ENCODE peak calls at places on chromosomes 16 and 17, in nine cellular contexts. E is pancreas, H is AG04450, J is AG04449, O is testis, L is cardiac muscle cell, W is A549, V is AG10803, B is WERI-Rb-1. S is an unnamed sample.

GRCh38 chr17:35192708-35193107 is 1.5 kb downstream of the SLC35G3 start:
- DNase-seq in E (no peak), H (no peak), J (no peak), O (no peak), L (no peak), W (no peak), V (no peak), B (no peak), S (no peak)

GRCh38 chr16:70476272-70477020 is 22.1 kb downstream of the FCSK start:
- DNase-seq in E (no peak), H (peak; percentile 50), J (peak; percentile 40), O (no peak), L (no peak), W (no peak), V (peak; percentile 77), B (peak; percentile 33), S (no peak)

GRCh38 chr17:47267354-47267828 is 13.8 kb downstream of the ITGB3 start:
- DNase-seq in E (no peak), H (peak; percentile 59), J (no peak), O (no peak), L (no peak), W (peak; percentile 20), V (peak; percentile 89), B (no peak), S (no peak)

GRCh38 chr16:4749700-4750257 is 15.4 kb downstream of the DNAAF8 start:
- DNase-seq in E (no peak), H (no peak), J (no peak), O (no peak), L (no peak), W (no peak), V (no peak), B (no peak), S (peak; percentile 70)

GRCh38 chr17:80229011-80229410 is 8.8 kb downstream of the SLC26A11 start:
- DNase-seq in E (no peak), H (no peak), J (no peak), O (no peak), L (no peak), W (no peak), V (no peak), B (no peak), S (no peak)

GRCh38 chr16:28033870-28034269 is 29.6 kb downstream of the GSG1L start:
- DNase-seq in E (no peak), H (no peak), J (no peak), O (no peak), L (no peak), W (no peak), V (no peak), B (no peak), S (no peak)

GRCh38 chr17:35773129-35773528 is 12.4 kb downstream of the C17orf50 start:
- DNase-seq in E (no peak), H (no peak), J (no peak), O (no peak), L (no peak), W (no peak), V (no peak), B (no peak), S (no peak)

GRCh38 chr16:69113216-69113615 is 7.8 kb downstream of the HAS3 start:
- DNase-seq in E (no peak), H (no peak), J (no peak), O (no peak), L (no peak), W (no peak), V (no peak), B (no peak), S (no peak)

GRCh38 chr17:77535435-77535834 is 394.7 kb downstream of the SEC14L1 start:
- DNase-seq in E (no peak), H (no peak), J (no peak), O (no peak), L (no peak), W (no peak), V (no peak), B (no peak), S (no peak)

GRCh38 chr16:51049276-51049675 is 101.8 kb downstream of the SALL1 start:
- DNase-seq in E (no peak), H (no peak), J (no peak), O (no peak), L (no peak), W (no peak), V (no peak), B (no peak), S (no peak)

GRCh38 chr17:67377727-67378443 is 804 bp downstream of the PITPNC1 start:
- DNase-seq in E (peak; percentile 66), H (no peak), J (no peak), O (peak; percentile 47), L (peak; percentile 68), W (peak; percentile 48), V (peak; percentile 50), B (peak; percentile 54), S (peak; percentile 66)

GRCh38 chr16:73000020-73000906 is 47.7 kb downstream of the ZFHX3 start:
- DNase-seq in E (peak; percentile 47), H (no peak), J (no peak), O (peak; percentile 66), L (no peak), W (no peak), V (peak; percentile 39), B (no peak), S (no peak)

GRCh38 chr16:63361032-63361624 is 1324.9 kb upstream of the CDH8 start:
- DNase-seq in E (no peak), H (peak; percentile 20), J (peak; percentile 14), O (peak; percentile 17), L (peak; percentile 62), W (peak; percentile 64), V (peak; percentile 65), B (peak; percentile 19), S (no peak)

GRCh38 chr16:9297437-9298113 is 206.1 kb downstream of the HAPSTR1 start:
- DNase-seq in E (peak; percentile 24), H (no peak), J (no peak), O (peak; percentile 54), L (peak; percentile 59), W (peak; percentile 45), V (no peak), B (peak; percentile 53), S (no peak)

GRCh38 chr16:58506241-58507194 is 6.6 kb downstream of the NDRG4 start:
- DNase-seq in E (no peak), H (no peak), J (no peak), O (no peak), L (no peak), W (no peak), V (no peak), B (no peak), S (peak; percentile 74)

GRCh38 chr16:1338119-1338730 is 4.8 kb downstream of the BAIAP3 start:
- DNase-seq in E (peak; percentile 67), H (no peak), J (no peak), O (no peak), L (peak; percentile 59), W (peak; percentile 52), V (no peak), B (peak; percentile 75), S (no peak)

GRCh38 chr17:14688134-14688533 is 387.3 kb downstream of the HS3ST3B1 start:
- DNase-seq in E (no peak), H (no peak), J (no peak), O (no peak), L (no peak), W (peak; percentile 30), V (no peak), B (no peak), S (no peak)

GRCh38 chr17:20304961-20305360 is 162.4 kb downstream of the LGALS9B start:
- DNase-seq in E (no peak), H (no peak), J (no peak), O (no peak), L (no peak), W (no peak), V (no peak), B (no peak), S (no peak)

DNA sequence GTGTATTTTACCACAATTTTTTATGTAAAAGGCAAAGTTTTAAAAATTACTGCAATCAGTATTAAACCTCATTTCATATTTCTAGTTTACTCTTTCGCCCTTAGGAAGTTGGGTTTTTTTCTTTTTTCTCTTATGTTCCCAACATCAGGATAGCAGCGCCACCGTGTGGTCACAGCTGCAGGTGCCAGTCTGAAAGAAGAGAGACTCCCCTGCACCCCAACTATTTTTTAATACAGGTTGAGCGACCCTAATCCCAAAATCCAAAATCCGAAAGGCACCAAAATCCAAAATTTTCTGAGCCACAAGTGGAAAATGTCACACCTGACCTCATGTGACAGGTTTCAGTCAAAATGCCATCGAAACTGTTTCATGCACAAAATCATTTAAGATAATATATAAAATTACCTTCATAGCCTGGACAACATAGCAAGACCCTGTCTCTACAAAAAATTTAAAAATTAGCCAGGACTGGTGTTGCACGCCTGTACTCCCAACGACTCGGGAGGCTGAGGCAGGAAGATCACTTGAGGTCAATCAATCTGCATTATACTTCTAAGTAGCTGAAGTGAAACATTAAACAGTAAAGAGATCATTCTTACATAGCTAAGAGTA is 21.8 kb upstream of the ASGR2 start:
- DNase-seq in E (peak; percentile 70), H (peak; percentile 34), J (peak; percentile 4), O (peak; percentile 89), L (peak; percentile 82), W (peak; percentile 77), V (peak; percentile 66), B (peak; percentile 64), S (peak; percentile 92)
- H3K4me3 ChIP-seq in E (no peak overlapping the region), H (no peak overlapping the region), J (no peak overlapping the region), O (no peak overlapping the region), L (peak overlapping the region; percentile 10), W (peak overlapping the region; percentile 31), V (no peak overlapping the region), B (no peak overlapping the region), S (no peak overlapping the region)

GRCh38 chr16:85820604-85821372 is 21.3 kb downstream of the COX4I1 start:
- DNase-seq in E (no peak), H (no peak), J (no peak), O (no peak), L (no peak), W (no peak), V (no peak), B (no peak), S (peak; percentile 31)
- H3K4me3 ChIP-seq in E (no peak overlapping the region), H (no peak overlapping the region), J (no peak overlapping the region), O (no peak overlapping the region), L (no peak overlapping the region), W (no peak overlapping the region), V (no peak overlapping the region), B (no peak overlapping the region), S (no peak overlapping the region)

GRCh38 chr16:82936941-82937551 is 310.3 kb downstream of the CDH13 start:
- DNase-seq in E (no peak), H (peak; percentile 46), J (no peak), O (no peak), L (no peak), W (no peak), V (peak; percentile 26), B (no peak), S (no peak)
- H3K4me3 ChIP-seq in E (no peak overlapping the region), H (no peak overlapping the region), J (no peak overlapping the region), O (no peak overlapping the region), L (no peak overlapping the region), W (no peak overlapping the region), V (no peak overlapping the region), B (no peak overlapping the region), S (no peak overlapping the region)

DNA sequence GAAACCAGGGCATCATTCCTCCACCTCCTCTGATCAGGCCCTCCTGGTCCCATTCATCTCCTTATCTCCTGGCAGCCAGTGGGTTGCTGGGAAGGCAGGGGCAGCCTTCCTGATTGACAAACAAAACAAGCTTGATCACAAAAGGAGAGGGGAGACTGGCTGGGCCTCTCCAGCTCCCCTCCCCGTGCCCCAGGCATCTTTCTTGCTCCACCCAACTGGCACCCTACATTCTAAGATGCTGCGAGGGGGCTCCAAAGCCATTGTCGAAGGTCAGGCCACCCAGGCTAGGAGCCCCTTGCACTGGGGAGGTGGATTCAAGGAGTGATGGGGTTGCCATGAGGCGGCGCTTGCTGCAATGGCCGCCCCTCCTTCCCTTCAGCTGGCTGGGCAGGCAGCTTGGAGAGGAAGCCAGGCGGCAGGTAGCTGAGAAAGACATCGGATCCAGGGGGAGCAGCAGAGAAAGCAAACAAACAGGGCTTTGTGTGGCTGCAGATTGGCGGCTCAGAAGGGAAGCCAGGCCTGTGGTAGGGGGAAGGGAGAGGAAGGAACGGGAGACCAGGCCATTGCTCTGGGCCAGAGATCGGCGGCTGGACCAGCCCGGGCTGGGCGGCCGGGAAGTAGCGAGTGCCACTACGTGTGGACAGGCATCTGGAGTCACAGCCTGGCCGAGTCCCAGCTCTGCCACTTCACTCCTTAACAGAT is 12.1 kb downstream of the RAI1 start:
- DNase-seq in E (peak; percentile 75), H (no peak), J (no peak), O (peak; percentile 52), L (peak; percentile 54), W (peak; percentile 70), V (no peak), B (peak; percentile 53), S (peak; percentile 88)
- H3K4me3 ChIP-seq in E (peak overlapping the region; percentile 74), H (peak overlapping the region; percentile 66), J (no peak overlapping the region), O (no peak overlapping the region), L (no peak overlapping the region), W (peak overlapping the region; percentile 76), V (peak overlapping the region; percentile 54), B (peak overlapping the region; percentile 45), S (no peak overlapping the region)

S was measured in left lung.